ENCODE peak calls at places on chromosome 6, in six cellular contexts. K, A, P, V, J and L are unnamed samples.

GRCh38 chr6:131122007-131122406 is 13.3 kb upstream of the AKAP7 start:
- DNase-seq in K (no peak), A (no peak), P (no peak), V (no peak), J (no peak), L (no peak)

GRCh38 chr6:87436435-87436834 is 28.7 kb downstream of the CFAP206 start:
- DNase-seq in K (peak), A (no peak), P (peak), V (peak), J (peak), L (no peak)

GRCh38 chr6:169808608-169808967 is 57.2 kb downstream of the ERMARD start:
- DNase-seq in K (no peak), A (no peak), P (no peak), V (no peak), J (no peak), L (no peak)

GRCh38 chr6:104281370-104281769 is 578.3 kb downstream of the HACE1 start:
- DNase-seq in K (no peak), A (no peak), P (no peak), V (no peak), J (no peak), L (no peak)

GRCh38 chr6:2244261-2245102 is 923 bp downstream of the GMDS start:
- DNase-seq in K (no peak), A (peak), P (no peak), V (peak), J (peak), L (no peak)

GRCh38 chr6:113854531-113855499 is 2.3 kb upstream of the MARCKS start:
- DNase-seq in K (peak), A (no peak), P (peak), V (peak), J (peak), L (peak)

GRCh38 chr6:32184084-32184640 is at the start of gene AGER:
- DNase-seq in K (no peak), A (no peak), P (no peak), V (no peak), J (no peak), L (no peak)

GRCh38 chr6:32668226-32668747 is 1.8 kb upstream of the HLA-DQB1 start:
- DNase-seq in K (no peak), A (no peak), P (peak), V (peak), J (peak), L (peak)

GRCh38 chr6:166691199-166691598 is 64.1 kb upstream of the RPS6KA2 start:
- DNase-seq in K (no peak), A (no peak), P (no peak), V (no peak), J (no peak), L (peak)

GRCh38 chr6:22825210-22825609 is 255.8 kb downstream of the HDGFL1 start:
- DNase-seq in K (no peak), A (no peak), P (no peak), V (no peak), J (no peak), L (no peak)

GRCh38 chr6:159250633-159251032 is 81.4 kb downstream of the FNDC1 start:
- DNase-seq in K (no peak), A (peak), P (no peak), V (no peak), J (no peak), L (no peak)

GRCh38 chr6:3900744-3901351 is 51.7 kb downstream of the FAM50B start:
- DNase-seq in K (no peak), A (no peak), P (no peak), V (peak), J (no peak), L (no peak)

GRCh38 chr6:1856381-1856780 is 246.7 kb downstream of the FOXC1 start:
- DNase-seq in K (no peak), A (no peak), P (peak), V (no peak), J (no peak), L (peak)

GRCh38 chr6:15522026-15522425 is 140.8 kb downstream of the DTNBP1 start:
- DNase-seq in K (no peak), A (no peak), P (no peak), V (no peak), J (no peak), L (no peak)

GRCh38 chr6:170096191-170096802 is 194.6 kb downstream of the DLL1 start:
- DNase-seq in K (no peak), A (no peak), P (no peak), V (no peak), J (peak), L (no peak)

GRCh38 chr6:40727272-40727671 is 140.1 kb upstream of the LRFN2 start:
- DNase-seq in K (peak), A (no peak), P (no peak), V (no peak), J (no peak), L (no peak)

GRCh38 chr6:15474196-15474595 is 188.6 kb downstream of the DTNBP1 start:
- DNase-seq in K (no peak), A (no peak), P (no peak), V (no peak), J (no peak), L (no peak)

GRCh38 chr6:131534654-131534956 is 38.4 kb upstream of the ARG1 start:
- DNase-seq in K (no peak), A (no peak), P (no peak), V (no peak), J (no peak), L (no peak)

GRCh38 chr6:126341126-126341525 is 1.2 kb downstream of the CENPW start:
- DNase-seq in K (no peak), A (no peak), P (no peak), V (no peak), J (no peak), L (no peak)

GRCh38 chr6:81806793-81807565 is 54.5 kb upstream of the TENT5A start:
- DNase-seq in K (no peak), A (no peak), P (peak), V (peak), J (no peak), L (no peak)

GRCh38 chr6:106037060-106037459 is 49.1 kb upstream of the PRDM1 start:
- DNase-seq in K (no peak), A (no peak), P (no peak), V (no peak), J (no peak), L (no peak)

GRCh38 chr6:149723771-149724417 is 6.0 kb upstream of the LATS1 start:
- DNase-seq in K (peak), A (no peak), P (peak), V (peak), J (peak), L (no peak)

GRCh38 chr6:43847741-43848630 is 78.0 kb downstream of the VEGFA start:
- DNase-seq in K (no peak), A (no peak), P (no peak), V (no peak), J (no peak), L (no peak)
- TF ChIP-seq EP300 in K (no peak), A (no peak), P (no peak), V (no peak), J (no peak), L (no peak)

GRCh38 chr6:78909391-78909790 is 42.0 kb downstream of the IRAK1BP1 start:
- DNase-seq in K (no peak), A (no peak), P (no peak), V (no peak), J (no peak), L (no peak)
- TF ChIP-seq POLR2AphosphoS5 in K (no peak), A (no peak), P (no peak), V (no peak), J (no peak), L (no peak)

GRCh38 chr6:11346516-11346915 is 114.0 kb upstream of the NEDD9 start:
- DNase-seq in K (no peak), A (no peak), P (no peak), V (no peak), J (no peak), L (no peak)
- TF ChIP-seq EP300 in K (no peak), A (no peak), P (no peak), V (no peak), J (no peak), L (no peak)

GRCh38 chr6:108876929-108877775 is 28.9 kb downstream of the ARMC2 start:
- DNase-seq in K (no peak), A (no peak), P (peak), V (no peak), J (peak), L (peak)
- TF ChIP-seq POLR2AphosphoS5 in K (no peak), A (peak), P (no peak), V (no peak), J (peak), L (peak)